ENCODE peak calls at places on chromosomes 5 and 9, in eight cellular contexts. D, P, J, N, F, R, X and E are unnamed samples.
A peak's percentile ranks its signal among the peaks of the same experiment; 100 is the strongest.

GRCh38 chr5:160938532-160938931 is 86.5 kb upstream of the ATP10B start:
- DNase-seq in D (no peak), P (no peak), J (no peak), N (no peak), F (peak; percentile 74), R (no peak), X (no peak), E (no peak)

GRCh38 chr5:55993628-55994501 is 898 bp downstream of the IL6ST start:
- DNase-seq in D (no peak), P (no peak), J (no peak), N (no peak), F (no peak), R (no peak), X (no peak), E (no peak)

GRCh38 chr5:97839338-97840081 is 656.5 kb upstream of the RIOK2 start:
- DNase-seq in D (no peak), P (no peak), J (peak; percentile 2), N (no peak), F (no peak), R (no peak), X (no peak), E (no peak)

GRCh38 chr5:172370648-172371248 is 83.6 kb downstream of the SH3PXD2B start:
- DNase-seq in D (no peak), P (peak; percentile 23), J (peak; percentile 71), N (peak; percentile 33), F (no peak), R (no peak), X (peak; percentile 20), E (no peak)

GRCh38 chr5:134592141-134592746 is 40.4 kb downstream of the SAR1B start:
- DNase-seq in D (peak; percentile 47), P (no peak), J (peak; percentile 41), N (no peak), F (no peak), R (no peak), X (no peak), E (no peak)

GRCh38 chr5:34499001-34499734 is 157.0 kb upstream of the RAI14 start:
- DNase-seq in D (no peak), P (no peak), J (peak; percentile 90), N (no peak), F (no peak), R (no peak), X (no peak), E (no peak)

GRCh38 chr5:149061341-149061740 is 1.5 kb downstream of the SH3TC2 start:
- DNase-seq in D (no peak), P (no peak), J (no peak), N (no peak), F (no peak), R (no peak), X (no peak), E (no peak)

GRCh38 chr9:77016526-77017504 is 2.6 kb upstream of the FOXB2 start:
- DNase-seq in D (no peak), P (no peak), J (no peak), N (no peak), F (no peak), R (no peak), X (no peak), E (no peak)

GRCh38 chr9:123354806-123355508 is 1.0 kb upstream of the CRB2 start:
- DNase-seq in D (no peak), P (no peak), J (no peak), N (no peak), F (no peak), R (no peak), X (no peak), E (no peak)

GRCh38 chr9:132082188-132082587 is 2.5 kb upstream of the MED27 start:
- DNase-seq in D (no peak), P (no peak), J (no peak), N (no peak), F (no peak), R (no peak), X (no peak), E (no peak)

GRCh38 chr9:132078369-132079356 is 1.0 kb downstream of the MED27 start:
- DNase-seq in D (no peak), P (peak; percentile 18), J (peak; percentile 47), N (no peak), F (no peak), R (no peak), X (peak; percentile 19), E (peak; percentile 35)

GRCh38 chr9:132077881-132078280 is 1.8 kb downstream of the MED27 start:
- DNase-seq in D (no peak), P (no peak), J (no peak), N (no peak), F (no peak), R (no peak), X (no peak), E (no peak)

GRCh38 chr9:132075853-132076252 is 3.8 kb downstream of the MED27 start:
- DNase-seq in D (no peak), P (no peak), J (no peak), N (no peak), F (no peak), R (no peak), X (no peak), E (no peak)

GRCh38 chr9:132079391-132080071 is at the start of gene MED27:
- DNase-seq in D (peak; percentile 93), P (peak; percentile 92), J (peak; percentile 91), N (peak; percentile 81), F (peak; percentile 94), R (peak; percentile 88), X (peak; percentile 94), E (peak; percentile 86)
- TF ChIP-seq POLR2A in D (no peak), P (peak; percentile 53), J (peak; percentile 70), N (no peak), F (peak; percentile 30), R (no peak), X (no peak), E (peak; percentile 43)

GRCh38 chr9:128457207-128457606 is 1.4 kb downstream of the ODF2 start:
- DNase-seq in D (no peak), P (no peak), J (no peak), N (no peak), F (no peak), R (no peak), X (no peak), E (no peak)

GRCh38 chr9:128459011-128459410 is 3.2 kb downstream of the ODF2 start:
- DNase-seq in D (peak; percentile 61), P (no peak), J (no peak), N (no peak), F (no peak), R (no peak), X (no peak), E (no peak)

GRCh38 chr9:128454991-128455390 is 815 bp upstream of the ODF2 start:
- DNase-seq in D (no peak), P (no peak), J (no peak), N (no peak), F (no peak), R (no peak), X (no peak), E (no peak)

GRCh38 chr9:128456613-128457061 is 831 bp downstream of the ODF2 start:
- DNase-seq in D (peak; percentile 77), P (peak; percentile 94), J (peak; percentile 58), N (peak; percentile 28), F (peak; percentile 69), R (no peak), X (peak; percentile 74), E (peak; percentile 97)

DNA sequence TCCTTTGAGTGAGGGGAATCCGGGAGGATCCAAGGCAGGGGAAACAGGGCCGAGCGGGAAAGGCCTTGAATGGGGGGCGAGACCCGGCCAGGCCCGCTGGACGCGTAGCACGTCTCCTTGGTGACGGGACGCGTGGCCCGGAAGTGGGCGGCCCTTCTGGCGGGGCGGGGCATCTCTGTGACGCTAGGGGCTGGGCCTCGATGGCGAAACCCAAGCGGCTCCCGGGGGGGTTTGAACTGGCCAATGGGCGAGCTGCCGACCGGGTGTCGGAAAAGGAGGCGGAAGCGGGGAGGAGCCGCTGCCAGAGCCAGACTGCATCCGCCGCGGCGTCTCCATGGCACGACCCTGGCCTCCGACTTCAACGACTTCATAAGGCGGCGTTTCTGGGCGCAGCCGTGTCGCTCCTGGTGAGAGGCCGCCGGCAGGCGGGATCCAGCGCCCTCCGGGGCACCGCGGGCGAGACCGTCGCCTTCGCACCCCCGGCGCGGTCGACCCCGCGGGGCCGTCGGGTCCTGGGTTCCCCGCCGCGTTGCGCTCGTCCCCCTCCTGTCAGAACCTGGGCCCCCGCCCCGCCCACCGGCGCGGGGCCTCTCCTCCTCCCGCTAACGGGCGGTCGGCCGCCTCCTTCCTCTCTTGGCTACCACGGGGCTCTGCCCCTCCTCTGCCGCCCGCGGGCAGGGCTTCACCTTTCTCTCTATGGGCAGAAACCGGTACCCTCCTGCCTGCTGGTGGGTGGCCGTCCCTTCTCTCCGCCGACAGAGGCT is at the start of gene ODF2:
- DNase-seq in D (peak; percentile 98), P (peak; percentile 98), J (peak; percentile 92), N (peak; percentile 87), F (peak; percentile 99), R (peak; percentile 99), X (peak; percentile 98), E (peak; percentile 99)
- TF ChIP-seq POLR2A in D (peak; percentile 48), P (peak; percentile 55), J (peak; percentile 89), N (peak; percentile 73), F (peak; percentile 55), R (no peak), X (no peak), E (peak; percentile 84)

DNA sequence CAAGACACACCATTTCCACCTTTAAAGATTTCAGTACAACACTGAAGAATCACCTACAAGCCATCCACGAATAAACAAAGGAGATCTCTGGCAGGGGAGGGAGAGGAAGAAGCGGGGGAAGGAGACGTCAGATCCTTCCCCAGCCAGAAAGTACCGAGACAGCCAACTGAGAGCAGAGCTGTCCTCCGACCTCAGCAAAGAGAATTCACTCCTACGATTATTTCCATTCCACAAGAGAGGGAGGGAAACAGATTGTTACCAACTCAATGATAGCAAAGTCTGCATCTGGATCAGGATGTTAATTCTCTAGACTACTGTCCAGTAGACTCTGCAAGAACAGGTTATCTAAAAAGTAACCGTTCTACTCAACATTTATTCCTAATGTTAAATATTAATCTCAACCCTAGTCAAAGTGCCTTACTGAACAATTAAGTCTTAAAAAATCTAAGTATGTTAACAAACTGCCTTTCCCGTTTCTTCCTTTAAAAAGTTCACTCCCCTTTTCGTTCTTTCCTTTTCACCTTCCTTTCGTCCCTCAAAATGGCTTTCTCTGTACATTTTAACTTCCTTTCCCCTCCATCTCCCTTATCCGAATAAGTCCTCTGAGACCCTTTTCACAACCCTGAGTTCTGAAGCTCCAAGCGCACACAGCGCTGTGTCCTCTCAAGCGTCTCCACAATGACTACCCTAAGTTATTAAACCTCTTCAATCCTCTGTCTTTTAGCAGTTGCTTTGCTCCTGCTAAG is 1.4 kb downstream of the CHD1 start:
- DNase-seq in D (peak; percentile 56), P (peak; percentile 14), J (peak; percentile 77), N (no peak), F (peak; percentile 59), R (no peak), X (peak; percentile 70), E (peak; percentile 12)
- TF ChIP-seq POLR2A in D (peak; percentile 40), P (no peak), J (peak; percentile 80), N (no peak), F (peak; percentile 66), R (no peak), X (peak; percentile 36), E (peak; percentile 16)

GRCh38 chr5:143200781-143201398 is 202.6 kb downstream of the NR3C1 start:
- DNase-seq in D (peak; percentile 72), P (no peak), J (peak; percentile 81), N (no peak), F (no peak), R (no peak), X (no peak), E (peak; percentile 29)
- TF ChIP-seq POLR2A in D (no peak), P (no peak), J (no peak), N (no peak), F (no peak), R (no peak), X (no peak), E (no peak)